ENCODE peak calls at places on chromosomes 11 and 22, in six cellular contexts. Z is adrenal gland, E is AG04450, I is RWPE1, G is fibroblast of pulmonary artery, V is GM10248. K is an unnamed sample.

GRCh38 chr22:37601540-37602442 is 6.8 kb upstream of the GGA1 start:
- DNase-seq in Z (no peak), E (no peak), I (peak; percentile 30), G (peak; percentile 50), V (no peak), K (no peak)

GRCh38 chr11:44464741-44465140 is 100.7 kb upstream of the CD82 start:
- DNase-seq in Z (no peak), E (no peak), I (no peak), G (peak; percentile 3), V (no peak), K (no peak)

GRCh38 chr11:120908521-120909181 is 115.3 kb upstream of the TBCEL start:
- DNase-seq in Z (no peak), E (no peak), I (no peak), G (no peak), V (no peak), K (no peak)

GRCh38 chr11:21927628-21928027 is 265.3 kb upstream of the ANO5 start:
- DNase-seq in Z (no peak), E (no peak), I (no peak), G (no peak), V (no peak), K (no peak)

GRCh38 chr11:35073691-35074382 is 65.1 kb upstream of the CD44 start:
- DNase-seq in Z (no peak), E (no peak), I (no peak), G (peak; percentile 43), V (no peak), K (no peak)

GRCh38 chr22:29751139-29751538 is 15.7 kb downstream of the ZMAT5 start:
- DNase-seq in Z (peak; percentile 41), E (no peak), I (no peak), G (peak; percentile 62), V (no peak), K (no peak)

GRCh38 chr22:36334838-36335603 is 52.7 kb downstream of the MYH9 start:
- DNase-seq in Z (peak; percentile 76), E (peak; percentile 70), I (no peak), G (peak; percentile 61), V (no peak), K (no peak)

GRCh38 chr11:36101466-36101865 is 157.6 kb downstream of the LDLRAD3 start:
- DNase-seq in Z (no peak), E (no peak), I (no peak), G (no peak), V (no peak), K (no peak)

GRCh38 chr22:43424865-43425630 is 13.2 kb downstream of the MPPED1 start:
- DNase-seq in Z (no peak), E (no peak), I (no peak), G (no peak), V (no peak), K (no peak)

GRCh38 chr22:35697142-35697541 is 20.5 kb upstream of the APOL5 start:
- DNase-seq in Z (no peak), E (no peak), I (no peak), G (no peak), V (no peak), K (no peak)

GRCh38 chr11:45657496-45658260 is 7.7 kb downstream of the CHST1 start:
- DNase-seq in Z (no peak), E (no peak), I (no peak), G (no peak), V (no peak), K (no peak)

GRCh38 chr11:102891736-102892135 is 17.0 kb upstream of the MMP12 start:
- DNase-seq in Z (no peak), E (no peak), I (no peak), G (no peak), V (no peak), K (no peak)

GRCh38 chr11:95143106-95143681 is 53.5 kb downstream of the ENDOD1 start:
- DNase-seq in Z (no peak), E (peak; percentile 30), I (no peak), G (no peak), V (no peak), K (no peak)

GRCh38 chr22:27474711-27475547 is 326.6 kb downstream of the MN1 start:
- DNase-seq in Z (peak; percentile 35), E (peak; percentile 79), I (peak; percentile 94), G (peak; percentile 89), V (no peak), K (no peak)

GRCh38 chr11:8098361-8098760 is 17.4 kb downstream of the TUB start:
- DNase-seq in Z (no peak), E (peak; percentile 20), I (no peak), G (no peak), V (no peak), K (no peak)

GRCh38 chr22:36435516-36436415 is 45.7 kb downstream of the TXN2 start:
- DNase-seq in Z (no peak), E (no peak), I (no peak), G (no peak), V (peak; percentile 71), K (peak; percentile 69)

GRCh38 chr22:44988671-44989070 is 21.1 kb downstream of the PHF21B start:
- DNase-seq in Z (no peak), E (no peak), I (no peak), G (no peak), V (no peak), K (no peak)
- TF ChIP-seq CTCF in Z (no peak), E (peak; percentile 23), I (no peak), G (no peak), V (no peak), K (no peak)

GRCh38 chr22:46931881-46932280 is 169.4 kb downstream of the TBC1D22A start:
- DNase-seq in Z (no peak), E (no peak), I (peak; percentile 25), G (no peak), V (no peak), K (no peak)

GRCh38 chr22:46933526-46933925 is 171.1 kb downstream of the TBC1D22A start:
- DNase-seq in Z (no peak), E (no peak), I (no peak), G (no peak), V (no peak), K (no peak)

GRCh38 chr22:46929689-46930225 is 167.3 kb downstream of the TBC1D22A start:
- DNase-seq in Z (no peak), E (no peak), I (no peak), G (no peak), V (no peak), K (no peak)

GRCh38 chr22:46933040-46933439 is 170.6 kb downstream of the TBC1D22A start:
- DNase-seq in Z (no peak), E (no peak), I (no peak), G (no peak), V (no peak), K (no peak)

GRCh38 chr22:46931414-46931813 is 169.0 kb downstream of the TBC1D22A start:
- DNase-seq in Z (no peak), E (no peak), I (peak; percentile 21), G (peak; percentile 31), V (no peak), K (no peak)
- TF ChIP-seq CTCF in Z (no peak), E (peak; percentile 1), I (no peak), G (peak; percentile 22), V (no peak), K (no peak)

GRCh38 chr11:125241104-125241503 is 76.6 kb downstream of the PKNOX2 start:
- DNase-seq in Z (no peak), E (no peak), I (no peak), G (peak; percentile 43), V (no peak), K (no peak)

GRCh38 chr11:125244166-125244565 is 79.6 kb downstream of the PKNOX2 start:
- DNase-seq in Z (no peak), E (no peak), I (no peak), G (no peak), V (no peak), K (no peak)

GRCh38 chr11:125242141-125242780 is 77.7 kb downstream of the PKNOX2 start:
- DNase-seq in Z (no peak), E (no peak), I (no peak), G (no peak), V (no peak), K (no peak)

GRCh38 chr11:125250316-125250870 is 85.8 kb downstream of the PKNOX2 start:
- DNase-seq in Z (peak; percentile 23), E (no peak), I (no peak), G (no peak), V (no peak), K (no peak)

GRCh38 chr11:125245299-125245698 is 80.7 kb downstream of the PKNOX2 start:
- DNase-seq in Z (no peak), E (no peak), I (no peak), G (peak; percentile 68), V (no peak), K (no peak)
- TF ChIP-seq CTCF in Z (no peak), E (no peak), I (no peak), G (no peak), V (no peak), K (no peak)

DNA sequence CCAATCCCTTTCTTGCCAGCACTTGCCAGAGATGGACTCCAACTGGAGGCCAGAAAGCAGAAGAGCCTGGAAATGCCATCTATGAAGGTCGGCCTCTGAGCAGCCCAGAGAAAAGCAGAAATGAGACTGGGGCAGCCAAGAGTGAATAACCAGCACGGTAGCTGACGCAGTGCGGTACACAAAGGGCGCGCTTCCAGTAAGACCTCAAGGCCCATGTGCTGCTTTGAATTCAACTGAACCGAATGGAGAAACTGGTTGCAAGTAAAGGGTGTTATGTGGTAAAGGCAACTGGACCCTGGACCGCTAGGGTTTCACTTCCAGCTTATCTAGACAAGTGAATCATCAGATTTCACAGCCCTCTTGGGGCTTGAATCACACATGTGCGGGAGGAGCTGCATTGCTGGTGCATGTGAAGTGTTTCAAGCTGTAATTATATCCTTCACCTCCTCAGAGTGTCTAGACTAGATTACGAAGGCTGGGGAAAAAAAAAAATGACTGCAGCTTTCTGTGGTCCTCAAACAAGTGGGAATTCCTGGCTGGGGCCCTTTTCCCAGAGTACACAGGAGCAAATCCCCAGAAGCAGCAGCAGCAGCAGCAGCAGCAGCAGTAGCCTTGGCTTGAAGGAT is 128.9 kb downstream of the CCDC34 start:
- DNase-seq in Z (peak; percentile 70), E (peak; percentile 61), I (peak; percentile 25), G (peak; percentile 86), V (peak; percentile 61), K (peak; percentile 52)
- TF ChIP-seq CTCF in Z (no peak), E (no peak), I (no peak), G (peak; percentile 5), V (no peak), K (no peak)

DNA sequence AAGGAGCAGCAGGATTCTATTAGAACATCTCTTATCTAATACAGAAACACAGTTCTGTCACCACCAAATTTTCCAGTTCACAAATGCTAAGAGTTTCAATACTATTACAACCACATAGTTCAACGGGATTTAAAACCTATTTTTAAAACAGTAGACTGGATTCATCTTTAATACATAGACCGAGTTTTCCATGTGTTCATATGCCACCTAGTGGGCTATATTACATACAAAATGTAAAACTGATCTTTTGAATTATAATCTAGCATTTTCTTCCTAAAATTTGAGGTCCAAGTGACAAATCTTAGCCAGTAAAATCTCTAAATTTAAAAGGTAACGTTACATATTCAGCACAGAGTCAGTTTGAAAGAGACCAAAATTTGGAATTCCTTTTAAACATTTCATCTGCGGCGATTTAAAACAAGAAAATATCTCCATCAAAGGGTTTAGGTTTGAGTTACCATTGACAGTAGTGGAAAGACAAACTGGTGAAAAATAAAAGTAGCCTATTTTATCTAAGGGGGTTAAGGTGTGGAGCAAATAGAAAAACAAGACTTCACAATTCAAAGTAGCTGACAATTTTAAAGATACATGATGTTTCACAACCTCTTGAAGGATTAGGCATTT is 269.3 kb upstream of the MPPED2 start:
- DNase-seq in Z (no peak), E (no peak), I (peak; percentile 4), G (peak; percentile 31), V (no peak), K (peak; percentile 2)
- TF ChIP-seq CTCF in Z (peak; percentile 51), E (peak; percentile 17), I (peak; percentile 14), G (peak; percentile 33), V (no peak), K (no peak)